ENCODE peak calls at places on chromosomes 3 and 15, in eight cellular contexts. K, A, E, G, X, S, Z and B are unnamed samples.

GRCh38 chr3:53375019-53375418 is 27.7 kb upstream of the DCP1A start:
- DNase-seq in K (peak), A (no peak), E (peak), G (peak), X (peak), S (peak), Z (peak), B (peak)

GRCh38 chr3:127734754-127735473 is 62.2 kb downstream of the ABTB1 start:
- DNase-seq in K (peak), A (no peak), E (peak), G (no peak), X (no peak), S (peak), Z (no peak), B (peak)

GRCh38 chr3:143040264-143040879 is 39.0 kb downstream of the U2SURP start:
- DNase-seq in K (peak), A (no peak), E (peak), G (no peak), X (no peak), S (peak), Z (no peak), B (peak)

GRCh38 chr3:52137311-52137710 is 16.9 kb downstream of the POC1A start:
- DNase-seq in K (no peak), A (no peak), E (no peak), G (no peak), X (no peak), S (no peak), Z (no peak), B (no peak)

GRCh38 chr3:141859651-141860050 is 16.8 kb upstream of the ATP1B3 start:
- DNase-seq in K (no peak), A (no peak), E (no peak), G (no peak), X (no peak), S (no peak), Z (no peak), B (no peak)

GRCh38 chr3:150216041-150216811 is 191.9 kb upstream of the TSC22D2 start:
- DNase-seq in K (peak), A (peak), E (no peak), G (no peak), X (no peak), S (peak), Z (no peak), B (peak)

GRCh38 chr3:71069797-71070196 is 513.7 kb downstream of the FOXP1 start:
- DNase-seq in K (peak), A (peak), E (no peak), G (no peak), X (peak), S (peak), Z (peak), B (no peak)

GRCh38 chr3:182810574-182811268 is 17.4 kb downstream of the ATP11B start:
- DNase-seq in K (no peak), A (no peak), E (peak), G (no peak), X (no peak), S (peak), Z (no peak), B (peak)

GRCh38 chr3:62558549-62559112 is 185.3 kb upstream of the FEZF2 start:
- DNase-seq in K (no peak), A (no peak), E (no peak), G (peak), X (peak), S (peak), Z (no peak), B (no peak)

GRCh38 chr15:88752956-88753355 is 50.3 kb upstream of the ACAN start:
- DNase-seq in K (no peak), A (no peak), E (no peak), G (no peak), X (no peak), S (no peak), Z (no peak), B (no peak)

GRCh38 chr3:134299888-134300206 is 49.2 kb upstream of the RYK start:
- DNase-seq in K (no peak), A (no peak), E (no peak), G (no peak), X (no peak), S (no peak), Z (no peak), B (no peak)

GRCh38 chr3:134838599-134838998 is 43.5 kb downstream of the EPHB1 start:
- DNase-seq in K (no peak), A (no peak), E (no peak), G (no peak), X (no peak), S (no peak), Z (no peak), B (no peak)

GRCh38 chr3:55526332-55527030 is 39.4 kb upstream of the WNT5A start:
- DNase-seq in K (no peak), A (no peak), E (no peak), G (no peak), X (no peak), S (no peak), Z (no peak), B (no peak)

GRCh38 chr3:67648701-67649100 is 5.7 kb downstream of the SUCLG2 start:
- DNase-seq in K (no peak), A (no peak), E (no peak), G (no peak), X (no peak), S (peak), Z (no peak), B (peak)

GRCh38 chr3:7275396-7275795 is 414.5 kb downstream of the GRM7 start:
- DNase-seq in K (no peak), A (no peak), E (no peak), G (no peak), X (no peak), S (no peak), Z (no peak), B (no peak)

GRCh38 chr3:43327184-43327950 is 41.0 kb downstream of the SNRK start:
- DNase-seq in K (no peak), A (no peak), E (no peak), G (no peak), X (no peak), S (peak), Z (no peak), B (no peak)

GRCh38 chr3:136783708-136784191 is 31.6 kb upstream of the STAG1 start:
- DNase-seq in K (peak), A (no peak), E (peak), G (no peak), X (no peak), S (peak), Z (no peak), B (peak)

GRCh38 chr3:171755015-171755589 is 55.2 kb downstream of the PLD1 start:
- DNase-seq in K (no peak), A (no peak), E (no peak), G (no peak), X (no peak), S (no peak), Z (no peak), B (no peak)

GRCh38 chr3:171753665-171754408 is 56.4 kb downstream of the PLD1 start:
- DNase-seq in K (peak), A (no peak), E (peak), G (no peak), X (no peak), S (peak), Z (no peak), B (peak)

GRCh38 chr3:171758109-171758508 is 52.2 kb downstream of the PLD1 start:
- DNase-seq in K (no peak), A (no peak), E (no peak), G (no peak), X (no peak), S (no peak), Z (no peak), B (no peak)

GRCh38 chr3:171760475-171760874 is 49.8 kb downstream of the PLD1 start:
- DNase-seq in K (no peak), A (no peak), E (no peak), G (no peak), X (no peak), S (no peak), Z (no peak), B (no peak)

GRCh38 chr3:171757377-171758034 is 52.8 kb downstream of the PLD1 start:
- DNase-seq in K (no peak), A (no peak), E (no peak), G (no peak), X (no peak), S (no peak), Z (no peak), B (no peak)
- TF ChIP-seq CTCF in K (no peak), A (no peak), E (no peak), G (no peak), X (no peak), S (no peak), Z (no peak), B (no peak)

DNA sequence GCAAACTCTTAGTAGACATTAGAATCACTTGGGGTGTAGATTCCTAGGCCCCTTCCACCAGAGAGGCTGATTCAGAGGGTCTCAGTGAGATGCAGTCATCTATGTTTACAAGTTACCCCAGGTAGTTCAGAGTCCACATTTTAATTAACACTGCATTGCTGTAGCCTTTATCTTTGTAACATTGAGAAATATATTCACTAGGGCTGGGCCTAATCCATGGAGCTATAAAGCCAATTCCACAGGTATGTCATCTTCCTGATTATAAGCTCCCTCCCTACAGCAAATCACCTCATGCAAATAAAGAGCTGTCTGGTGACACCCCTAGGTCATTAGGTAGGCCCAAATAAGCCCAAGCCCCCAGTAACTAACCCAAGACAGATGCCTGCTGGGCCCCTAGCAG is 39.5 kb upstream of the STT3B start:
- DNase-seq in K (no peak), A (no peak), E (no peak), G (no peak), X (no peak), S (no peak), Z (no peak), B (no peak)
- TF ChIP-seq CTCF in K (no peak), A (no peak), E (no peak), G (no peak), X (no peak), S (no peak), Z (no peak), B (no peak)

DNA sequence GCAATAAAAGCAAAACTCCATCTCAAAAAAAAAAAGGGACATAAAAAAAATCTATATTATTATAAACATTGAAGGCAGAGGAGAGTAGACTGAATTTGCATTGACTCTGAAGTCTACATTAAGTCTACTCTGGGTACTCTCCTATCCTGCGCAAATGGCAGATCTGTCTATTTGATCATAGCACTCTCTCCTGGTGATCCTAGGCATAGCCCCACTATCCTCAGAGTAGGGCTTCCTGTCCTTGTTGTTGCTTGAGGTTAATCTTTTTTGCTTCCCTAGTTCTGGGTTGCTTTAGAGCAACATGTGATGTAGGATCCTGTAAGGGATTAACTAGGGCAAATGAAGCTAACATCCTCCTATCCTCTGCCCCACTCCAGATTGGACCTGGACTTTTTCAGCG is 82.1 kb upstream of the LRRFIP2 start:
- DNase-seq in K (no peak), A (no peak), E (no peak), G (no peak), X (peak), S (no peak), Z (no peak), B (no peak)
- TF ChIP-seq CTCF in K (peak), A (no peak), E (peak), G (no peak), X (peak), S (no peak), Z (peak), B (peak)

GRCh38 chr15:77821959-77822256 is 189.2 kb upstream of the LINGO1 start:
- DNase-seq in K (no peak), A (no peak), E (no peak), G (no peak), X (no peak), S (no peak), Z (no peak), B (no peak)

GRCh38 chr15:77821188-77821958 is 188.7 kb upstream of the LINGO1 start:
- DNase-seq in K (peak), A (no peak), E (peak), G (peak), X (peak), S (peak), Z (peak), B (peak)

GRCh38 chr15:77819271-77819806 is 186.6 kb upstream of the LINGO1 start:
- DNase-seq in K (no peak), A (no peak), E (no peak), G (peak), X (no peak), S (no peak), Z (peak), B (no peak)

GRCh38 chr15:77818484-77819270 is 186.0 kb upstream of the LINGO1 start:
- DNase-seq in K (no peak), A (no peak), E (no peak), G (no peak), X (no peak), S (no peak), Z (no peak), B (no peak)

GRCh38 chr15:77819841-77820728 is 187.4 kb upstream of the LINGO1 start:
- DNase-seq in K (no peak), A (no peak), E (no peak), G (peak), X (peak), S (no peak), Z (no peak), B (no peak)
- TF ChIP-seq CTCF in K (no peak), A (no peak), E (peak), G (no peak), X (peak), S (no peak), Z (peak), B (peak)

GRCh38 chr3:185937689-185938374 is at the start of gene TRA2B:
- DNase-seq in K (peak), A (peak), E (peak), G (peak), X (peak), S (peak), Z (peak), B (peak)
- TF ChIP-seq CTCF in K (peak), A (no peak), E (peak), G (no peak), X (peak), S (peak), Z (peak), B (no peak)

GRCh38 chr3:64924961-64925360 is 237.2 kb upstream of the ADAMTS9 start:
- DNase-seq in K (no peak), A (no peak), E (no peak), G (no peak), X (no peak), S (no peak), Z (no peak), B (no peak)

GRCh38 chr3:64930891-64931290 is 243.1 kb upstream of the ADAMTS9 start:
- DNase-seq in K (no peak), A (no peak), E (no peak), G (no peak), X (no peak), S (no peak), Z (no peak), B (no peak)

GRCh38 chr3:64925575-64925974 is 237.8 kb upstream of the ADAMTS9 start:
- DNase-seq in K (no peak), A (no peak), E (no peak), G (no peak), X (no peak), S (no peak), Z (no peak), B (no peak)

GRCh38 chr3:64932016-64932518 is 244.3 kb upstream of the ADAMTS9 start:
- DNase-seq in K (no peak), A (no peak), E (no peak), G (no peak), X (no peak), S (no peak), Z (no peak), B (no peak)

DNA sequence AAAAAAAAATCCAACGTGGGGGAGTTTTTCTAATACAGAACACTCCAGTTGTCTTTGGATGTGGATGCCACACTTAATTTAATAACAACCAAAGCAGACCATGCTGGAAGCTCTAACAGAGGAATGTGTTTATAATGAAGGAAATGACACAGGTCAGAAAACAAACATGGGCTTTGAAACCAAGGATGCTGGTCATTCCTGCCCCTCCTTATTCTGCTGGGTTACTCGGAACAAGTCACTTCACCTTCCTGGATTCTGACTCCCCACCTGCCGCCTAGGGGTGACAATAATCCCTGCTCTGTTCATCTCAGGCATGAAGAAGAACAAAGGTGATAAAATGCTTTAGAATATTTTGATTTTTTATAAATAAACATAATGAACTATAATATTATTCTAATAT is 240.9 kb upstream of the ADAMTS9 start:
- DNase-seq in K (no peak), A (no peak), E (no peak), G (no peak), X (no peak), S (no peak), Z (no peak), B (no peak)
- TF ChIP-seq CTCF in K (no peak), A (no peak), E (no peak), G (no peak), X (no peak), S (no peak), Z (no peak), B (no peak)

GRCh38 chr15:61220125-61220524 is 9.0 kb downstream of the RORA start:
- DNase-seq in K (no peak), A (no peak), E (no peak), G (no peak), X (no peak), S (no peak), Z (no peak), B (no peak)

GRCh38 chr15:61222010-61222409 is 7.1 kb downstream of the RORA start:
- DNase-seq in K (no peak), A (no peak), E (no peak), G (no peak), X (no peak), S (no peak), Z (no peak), B (no peak)

DNA sequence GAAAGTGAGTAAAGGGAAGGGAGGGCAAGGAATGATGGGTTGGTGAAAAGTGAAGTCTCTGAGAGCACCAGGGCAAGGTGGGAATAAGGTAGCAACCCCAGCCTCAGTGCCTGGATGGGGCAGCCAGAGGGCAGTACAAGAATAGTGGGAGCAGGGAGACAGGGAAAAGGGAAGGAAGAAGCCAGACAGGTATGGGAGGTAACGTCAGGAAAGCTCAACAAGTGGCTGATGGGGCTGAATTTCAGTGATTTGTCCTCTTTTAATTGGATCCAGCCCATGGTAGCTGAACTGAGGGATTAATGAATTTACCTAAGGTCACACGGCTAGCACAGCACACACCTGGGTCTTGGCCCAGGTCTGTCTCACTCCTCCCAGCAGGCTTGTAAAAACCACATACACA is 12.6 kb downstream of the RORA start:
- DNase-seq in K (no peak), A (no peak), E (no peak), G (no peak), X (no peak), S (no peak), Z (no peak), B (no peak)
- TF ChIP-seq CTCF in K (no peak), A (no peak), E (no peak), G (no peak), X (no peak), S (no peak), Z (no peak), B (no peak)

GRCh38 chr3:124117486-124117885 is 125.6 kb upstream of the ROPN1 start:
- DNase-seq in K (peak), A (peak), E (peak), G (no peak), X (no peak), S (peak), Z (peak), B (peak)

GRCh38 chr3:124115965-124116364 is 124.0 kb upstream of the ROPN1 start:
- DNase-seq in K (peak), A (no peak), E (peak), G (no peak), X (no peak), S (no peak), Z (no peak), B (no peak)

GRCh38 chr3:124113475-124113874 is 121.6 kb upstream of the ROPN1 start:
- DNase-seq in K (no peak), A (no peak), E (no peak), G (no peak), X (no peak), S (no peak), Z (no peak), B (no peak)

GRCh38 chr3:124118397-124118796 is 126.5 kb upstream of the ROPN1 start:
- DNase-seq in K (peak), A (no peak), E (peak), G (no peak), X (no peak), S (peak), Z (no peak), B (no peak)

DNA sequence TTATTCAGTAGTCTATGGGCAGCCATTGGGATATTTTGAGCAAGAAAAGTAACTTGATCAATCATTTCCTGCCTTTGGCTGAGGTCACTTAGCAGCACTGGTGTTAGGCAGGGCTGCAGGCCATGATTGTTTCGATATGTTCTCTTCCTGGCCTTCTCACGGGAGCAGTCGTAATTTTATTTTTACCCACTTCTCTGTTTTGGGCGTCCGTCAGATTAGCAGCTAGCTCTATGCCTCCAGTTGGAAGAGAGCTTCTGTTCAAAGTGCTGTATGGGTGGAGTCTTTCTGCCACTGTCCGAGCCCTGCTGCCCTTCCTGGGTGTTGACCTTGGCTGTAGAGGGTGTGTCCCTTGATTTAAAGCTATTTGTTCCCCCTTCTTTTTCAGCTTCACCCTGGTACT is 123.4 kb upstream of the ROPN1 start:
- DNase-seq in K (peak), A (no peak), E (no peak), G (no peak), X (no peak), S (no peak), Z (no peak), B (no peak)
- TF ChIP-seq CTCF in K (no peak), A (no peak), E (no peak), G (no peak), X (no peak), S (no peak), Z (no peak), B (no peak)

DNA sequence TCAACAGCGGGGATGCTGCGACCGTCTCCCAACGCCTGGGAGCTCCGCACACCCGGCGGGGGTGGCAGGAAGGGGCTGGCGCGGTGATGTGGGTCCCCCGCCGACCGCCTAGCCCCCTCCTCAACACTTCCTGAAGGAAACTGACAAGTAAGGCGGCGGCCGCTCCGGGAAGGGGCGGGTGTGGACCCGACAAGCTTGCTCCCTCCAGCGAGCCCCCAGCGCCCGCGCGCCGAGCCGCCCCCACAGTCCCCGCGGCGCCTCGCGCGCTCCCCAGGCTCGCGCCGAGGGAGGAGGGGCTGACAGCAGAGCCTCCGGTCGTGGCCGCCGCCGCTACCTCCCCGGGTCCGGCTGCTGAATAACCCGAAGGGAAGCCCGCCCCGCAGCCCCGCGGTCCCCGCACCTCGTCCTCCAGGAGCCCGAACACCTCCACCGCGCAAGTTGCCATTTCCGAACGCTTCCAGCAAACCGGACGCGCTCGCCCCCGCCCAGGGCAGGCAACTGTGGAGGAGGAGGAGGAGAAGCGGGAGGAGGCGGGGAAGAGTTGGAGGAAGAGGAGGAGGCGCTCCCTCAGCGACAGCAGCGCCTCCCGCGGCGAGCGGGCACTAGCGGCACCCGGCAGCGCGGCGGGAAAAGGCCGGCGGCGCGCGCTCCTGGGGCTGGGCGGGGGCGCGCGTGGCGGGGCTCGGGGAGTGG is at the start of gene NEDD4:
- DNase-seq in K (peak), A (peak), E (peak), G (peak), X (peak), S (peak), Z (peak), B (peak)
- TF ChIP-seq CTCF in K (peak), A (peak), E (peak), G (no peak), X (peak), S (peak), Z (peak), B (peak)